ENCODE peak calls at places on chromosomes 12 and 14, in six cellular contexts. One of them, this sample, is unnamed.
A peak's percentile ranks its signal among the peaks of the same experiment; 100 is the strongest.

GRCh38 chr12:25775968-25776367 is 182.5 kb upstream of the RASSF8 start:
- DNase-seq in cardiac muscle cell: peak; percentile 23
- DNase-seq in foreskin fibroblast: peak; percentile 92
- DNase-seq in heart right ventricle: no peak
- DNase-seq in tibial artery: no peak
- DNase-seq in ovary: no peak
- DNase-seq in this sample: no peak

GRCh38 chr12:75666980-75667359 is 155.6 kb upstream of the KRR1 start:
- DNase-seq in cardiac muscle cell: peak; percentile 78
- DNase-seq in foreskin fibroblast: peak; percentile 90
- DNase-seq in heart right ventricle: no peak
- DNase-seq in tibial artery: no peak
- DNase-seq in ovary: no peak
- DNase-seq in this sample: peak; percentile 58

GRCh38 chr12:1534708-1535107 is 59.7 kb downstream of the FBXL14 start:
- DNase-seq in cardiac muscle cell: no peak
- DNase-seq in foreskin fibroblast: no peak
- DNase-seq in heart right ventricle: no peak
- DNase-seq in tibial artery: no peak
- DNase-seq in ovary: no peak
- DNase-seq in this sample: no peak

GRCh38 chr12:122094735-122095561 is 16.4 kb downstream of the MLXIP start:
- DNase-seq in cardiac muscle cell: peak; percentile 70
- DNase-seq in foreskin fibroblast: peak; percentile 68
- DNase-seq in heart right ventricle: no peak
- DNase-seq in tibial artery: no peak
- DNase-seq in ovary: no peak
- DNase-seq in this sample: no peak

GRCh38 chr14:71449316-71450055 is 482.7 kb upstream of the RGS6 start:
- DNase-seq in cardiac muscle cell: no peak
- DNase-seq in foreskin fibroblast: no peak
- DNase-seq in heart right ventricle: no peak
- DNase-seq in tibial artery: no peak
- DNase-seq in ovary: no peak
- DNase-seq in this sample: no peak

GRCh38 chr12:59041241-59042121 is 121.2 kb upstream of the LRIG3 start:
- DNase-seq in cardiac muscle cell: peak; percentile 87
- DNase-seq in foreskin fibroblast: peak; percentile 88
- DNase-seq in heart right ventricle: no peak
- DNase-seq in tibial artery: no peak
- DNase-seq in ovary: no peak
- DNase-seq in this sample: peak; percentile 75

GRCh38 chr12:103301642-103302620 is 193.8 kb downstream of the C12orf42 start:
- DNase-seq in cardiac muscle cell: no peak
- DNase-seq in foreskin fibroblast: no peak
- DNase-seq in heart right ventricle: no peak
- DNase-seq in tibial artery: no peak
- DNase-seq in ovary: no peak
- DNase-seq in this sample: no peak

GRCh38 chr12:4202482-4202881 is 71.1 kb upstream of the CCND2 start:
- DNase-seq in cardiac muscle cell: no peak
- DNase-seq in foreskin fibroblast: no peak
- DNase-seq in heart right ventricle: no peak
- DNase-seq in tibial artery: no peak
- DNase-seq in ovary: no peak
- DNase-seq in this sample: no peak

GRCh38 chr12:124109760-124110159 is 136.7 kb downstream of the ZNF664 start:
- DNase-seq in cardiac muscle cell: peak; percentile 41
- DNase-seq in foreskin fibroblast: peak; percentile 10
- DNase-seq in heart right ventricle: no peak
- DNase-seq in tibial artery: no peak
- DNase-seq in ovary: no peak
- DNase-seq in this sample: no peak

DNA sequence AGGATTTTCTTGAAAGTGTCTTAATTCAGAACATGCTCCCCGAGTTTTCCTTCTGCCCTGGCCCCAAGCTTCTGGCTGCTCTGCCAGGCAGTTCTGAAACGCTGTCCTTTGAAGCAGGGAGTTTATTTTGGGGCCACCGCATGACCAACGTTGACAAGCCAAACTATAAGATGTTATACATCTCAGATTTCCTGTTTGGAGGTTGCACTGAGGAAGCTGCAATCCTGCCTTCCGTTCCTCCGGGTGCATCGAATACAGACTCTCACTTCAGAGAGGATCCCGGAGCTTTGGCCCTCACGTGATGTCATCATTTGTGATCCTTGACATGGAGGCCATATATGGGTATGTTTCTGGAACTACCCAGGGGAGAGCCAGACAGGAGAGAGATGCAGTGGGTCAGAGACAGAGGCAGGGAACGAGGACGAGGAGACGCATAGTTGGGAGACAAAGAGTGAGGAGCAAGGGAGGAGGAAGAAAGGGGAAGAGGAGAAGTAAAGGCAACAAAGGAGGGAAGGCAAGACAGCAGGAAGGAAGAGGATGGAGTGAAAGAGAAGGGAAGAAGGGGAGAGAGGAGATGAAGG is at the start of gene ASB2:
- DNase-seq in cardiac muscle cell: peak; percentile 25
- DNase-seq in foreskin fibroblast: no peak
- DNase-seq in heart right ventricle: no peak
- DNase-seq in tibial artery: peak; percentile 41
- DNase-seq in ovary: no peak
- DNase-seq in this sample: no peak
- H3K4me3 ChIP-seq in cardiac muscle cell: peak within 1 kb of the TSS; percentile 0
- H3K4me3 ChIP-seq in foreskin fibroblast: peak within 1 kb of the TSS; percentile 5
- H3K4me3 ChIP-seq in heart right ventricle: peak within 1 kb of the TSS; percentile 25
- H3K4me3 ChIP-seq in tibial artery: peak within 1 kb of the TSS; percentile 53
- H3K4me3 ChIP-seq in ovary: peak within 1 kb of the TSS; percentile 38
- H3K4me3 ChIP-seq in this sample: no peak within 1 kb of the TSS

GRCh38 chr12:11134300-11134699 is at the start of gene TAS2R30:
- DNase-seq in cardiac muscle cell: no peak
- DNase-seq in foreskin fibroblast: peak; percentile 1
- DNase-seq in heart right ventricle: no peak
- DNase-seq in tibial artery: no peak
- DNase-seq in ovary: no peak
- DNase-seq in this sample: no peak
- TF ChIP-seq CTCF in cardiac muscle cell: no peak
- TF ChIP-seq CTCF in foreskin fibroblast: no peak
- TF ChIP-seq CTCF in heart right ventricle: no peak
- TF ChIP-seq CTCF in tibial artery: no peak
- TF ChIP-seq CTCF in ovary: no peak
- TF ChIP-seq CTCF in this sample: no peak

DNA sequence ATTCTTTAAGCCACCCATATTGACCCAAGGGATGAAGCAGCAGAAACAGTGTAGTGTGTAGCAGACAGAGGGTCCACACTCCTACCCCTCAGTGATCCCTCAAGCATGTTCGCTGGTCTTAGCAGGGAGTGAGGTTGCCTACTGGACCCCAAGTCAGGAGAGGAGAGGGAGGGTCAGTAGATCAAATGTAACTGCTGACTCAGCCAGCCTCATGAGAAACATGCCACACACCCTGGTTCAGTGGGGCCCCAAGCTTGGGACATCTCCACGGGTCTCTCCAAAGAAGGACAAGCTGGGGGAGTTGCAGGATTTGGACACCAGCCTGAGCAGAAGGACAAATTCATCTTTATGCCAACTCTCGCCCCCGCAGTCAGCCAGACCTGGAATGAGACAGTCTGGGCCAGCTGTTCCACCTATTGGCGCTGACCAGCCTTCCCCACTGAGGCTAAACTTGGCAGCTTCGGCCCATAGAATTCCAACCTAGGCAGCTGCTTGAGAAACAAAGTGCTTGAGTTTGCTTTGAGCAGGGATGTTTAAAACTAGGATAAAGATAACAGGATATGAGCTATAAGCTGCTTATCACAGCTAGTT is 66.0 kb upstream of the ACTN1 start:
- DNase-seq in cardiac muscle cell: peak; percentile 88
- DNase-seq in foreskin fibroblast: peak; percentile 57
- DNase-seq in heart right ventricle: peak; percentile 35
- DNase-seq in tibial artery: no peak
- DNase-seq in ovary: peak; percentile 70
- DNase-seq in this sample: peak; percentile 73
- H3K4me3 ChIP-seq in cardiac muscle cell: no peak overlapping the region
- H3K4me3 ChIP-seq in foreskin fibroblast: no peak overlapping the region
- H3K4me3 ChIP-seq in heart right ventricle: no peak overlapping the region
- H3K4me3 ChIP-seq in tibial artery: no peak overlapping the region
- H3K4me3 ChIP-seq in ovary: no peak overlapping the region
- H3K4me3 ChIP-seq in this sample: no peak overlapping the region

DNA sequence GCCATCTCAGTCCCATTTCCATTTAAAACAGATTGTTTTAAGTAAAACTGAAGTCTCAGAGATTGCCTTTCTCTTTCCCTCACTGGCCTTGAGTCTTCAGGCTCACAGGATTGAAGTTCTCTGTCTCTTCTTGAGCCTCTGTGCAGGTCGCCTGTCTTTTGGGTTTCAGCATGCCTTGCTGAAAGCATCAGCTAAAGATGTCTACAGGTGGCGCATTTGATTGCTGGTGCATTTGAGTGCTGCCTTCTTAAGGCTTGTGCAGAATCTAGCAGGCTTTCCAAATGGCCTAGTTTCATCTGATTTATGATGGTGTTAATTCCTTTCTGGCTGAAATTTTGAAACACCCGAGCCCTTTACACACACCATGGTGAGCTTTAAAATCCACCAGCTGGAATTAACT is 1062.2 kb upstream of the FBXO33 start:
- DNase-seq in cardiac muscle cell: no peak
- DNase-seq in foreskin fibroblast: no peak
- DNase-seq in heart right ventricle: no peak
- DNase-seq in tibial artery: no peak
- DNase-seq in ovary: no peak
- DNase-seq in this sample: no peak
- TF ChIP-seq CTCF in cardiac muscle cell: no peak
- TF ChIP-seq CTCF in foreskin fibroblast: no peak
- TF ChIP-seq CTCF in heart right ventricle: no peak
- TF ChIP-seq CTCF in tibial artery: no peak
- TF ChIP-seq CTCF in ovary: no peak
- TF ChIP-seq CTCF in this sample: no peak

GRCh38 chr12:115922952-115923564 is 354.4 kb downstream of the MED13L start:
- DNase-seq in cardiac muscle cell: peak; percentile 13
- DNase-seq in foreskin fibroblast: peak; percentile 21
- DNase-seq in heart right ventricle: no peak
- DNase-seq in tibial artery: no peak
- DNase-seq in ovary: no peak
- DNase-seq in this sample: no peak

GRCh38 chr12:115930336-115930735 is 347.2 kb downstream of the MED13L start:
- DNase-seq in cardiac muscle cell: no peak
- DNase-seq in foreskin fibroblast: no peak
- DNase-seq in heart right ventricle: no peak
- DNase-seq in tibial artery: no peak
- DNase-seq in ovary: no peak
- DNase-seq in this sample: no peak

GRCh38 chr12:115920395-115921183 is 356.9 kb downstream of the MED13L start:
- DNase-seq in cardiac muscle cell: no peak
- DNase-seq in foreskin fibroblast: peak; percentile 43
- DNase-seq in heart right ventricle: no peak
- DNase-seq in tibial artery: no peak
- DNase-seq in ovary: no peak
- DNase-seq in this sample: no peak

GRCh38 chr12:115923851-115924250 is 353.6 kb downstream of the MED13L start:
- DNase-seq in cardiac muscle cell: no peak
- DNase-seq in foreskin fibroblast: no peak
- DNase-seq in heart right ventricle: no peak
- DNase-seq in tibial artery: no peak
- DNase-seq in ovary: no peak
- DNase-seq in this sample: no peak

DNA sequence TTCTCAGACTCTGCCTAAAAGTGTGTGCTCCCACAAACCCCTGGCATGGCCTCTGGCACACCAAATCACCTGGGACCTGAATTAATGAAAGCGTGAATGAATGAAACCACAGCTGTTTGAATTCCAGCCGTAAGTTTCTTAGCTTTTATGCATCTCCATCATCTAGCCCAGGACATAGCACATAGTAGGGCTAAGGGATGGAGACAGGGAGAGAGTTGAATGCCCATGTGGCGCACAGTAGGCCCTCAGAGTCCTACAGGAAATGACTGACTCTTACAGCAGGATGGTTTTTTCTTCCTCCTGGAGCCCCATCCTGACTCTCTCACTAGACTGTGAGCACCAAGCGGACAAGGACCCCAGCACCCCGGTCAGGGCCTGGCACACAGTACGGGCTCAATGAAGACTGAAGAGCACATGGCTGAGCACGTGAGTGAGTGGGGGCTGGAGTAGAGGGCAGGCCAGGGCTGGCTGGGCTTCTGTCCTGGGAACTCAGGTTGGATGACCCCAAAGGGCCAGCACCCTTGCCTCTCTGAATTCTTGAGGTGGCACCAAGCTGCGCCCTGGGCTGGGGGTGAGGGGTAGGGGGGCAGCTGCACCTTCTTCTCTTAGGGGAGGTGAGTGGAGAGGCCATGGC is 351.3 kb downstream of the MED13L start:
- DNase-seq in cardiac muscle cell: no peak
- DNase-seq in foreskin fibroblast: no peak
- DNase-seq in heart right ventricle: no peak
- DNase-seq in tibial artery: no peak
- DNase-seq in ovary: no peak
- DNase-seq in this sample: no peak
- H3K4me3 ChIP-seq in cardiac muscle cell: no peak overlapping the region
- H3K4me3 ChIP-seq in foreskin fibroblast: no peak overlapping the region
- H3K4me3 ChIP-seq in heart right ventricle: no peak overlapping the region
- H3K4me3 ChIP-seq in tibial artery: no peak overlapping the region
- H3K4me3 ChIP-seq in ovary: no peak overlapping the region
- H3K4me3 ChIP-seq in this sample: no peak overlapping the region

This sample was measured in astrocyte of the cerebellum.